ENCODE peak calls at places on chromosomes 16 and 17, in ten cellular contexts. O is activated T-helper 1 cell treated with anti-CD3 and anti-CD28 coated beads, Interleukin-12 subunit alpha, Interleukin-12 subunit beta, Interleukin-2, Interleukin-4 antibody, amounts not matched to agents 30 ng/mL and 10 ng/mL and 1 ng/mL, durations not matched to agents 14 hours and 24 hours and 36 hours; E is endothelial cell; P is stimulated activated naive B cell treated with anti-CD40 and anti-IgM and Interleukin-4, amounts not matched to agents 10 μg/mL and 1 μg/mL and 100 μg/mL, for 72 hours; C is EH; Z is kidney tubule cell; X is foreskin fibroblast; Y is fibroblast of mammary gland; M is effector CD4-positive, alpha-beta T cell; F is glutamatergic neuron. L is an unnamed sample.

GRCh38 chr16:7140899-7141298 is 191.7 kb upstream of the RBFOX1 start:
- DNase-seq in O (no peak), E (no peak), P (no peak), C (no peak), Z (no peak), X (no peak), Y (no peak), M (no peak), F (no peak), L (peak; percentile 9)

GRCh38 chr17:78596871-78597635 is 19.9 kb upstream of the DNAH17 start:
- DNase-seq in O (no peak), E (no peak), P (no peak), C (no peak), Z (no peak), X (no peak), Y (no peak), M (no peak), F (no peak), L (no peak)

GRCh38 chr17:83053779-83054451 is 25.5 kb upstream of the METRNL start:
- DNase-seq in O (no peak), E (no peak), P (peak; percentile 35), C (peak; percentile 16), Z (no peak), X (no peak), Y (no peak), M (no peak), F (no peak), L (no peak)

GRCh38 chr17:31877911-31878702 is 19.1 kb upstream of the COPRS start:
- DNase-seq in O (peak; percentile 5), E (no peak), P (no peak), C (peak; percentile 10), Z (no peak), X (no peak), Y (peak; percentile 12), M (no peak), F (no peak), L (peak; percentile 89)

GRCh38 chr17:81027038-81027437 is 7.9 kb upstream of the BAIAP2 start:
- DNase-seq in O (no peak), E (no peak), P (no peak), C (no peak), Z (no peak), X (no peak), Y (no peak), M (no peak), F (no peak), L (no peak)

GRCh38 chr17:59510611-59511010 is 54.8 kb upstream of the DHX40 start:
- DNase-seq in O (no peak), E (no peak), P (no peak), C (no peak), Z (no peak), X (no peak), Y (no peak), M (no peak), F (no peak), L (no peak)

GRCh38 chr16:27695161-27695560 is 145.2 kb downstream of the KATNIP start:
- DNase-seq in O (no peak), E (no peak), P (no peak), C (no peak), Z (no peak), X (no peak), Y (no peak), M (no peak), F (no peak), L (no peak)

GRCh38 chr17:61208301-61209098 is 191.1 kb upstream of the TBX2 start:
- DNase-seq in O (no peak), E (no peak), P (no peak), C (peak; percentile 23), Z (peak; percentile 64), X (no peak), Y (peak; percentile 51), M (no peak), F (no peak), L (no peak)

GRCh38 chr17:42438600-42439567 is 15.8 kb upstream of the CAVIN1 start:
- DNase-seq in O (peak; percentile 28), E (no peak), P (peak; percentile 25), C (peak; percentile 47), Z (peak; percentile 37), X (no peak), Y (peak; percentile 53), M (peak; percentile 19), F (peak; percentile 31), L (no peak)

GRCh38 chr16:11071829-11072228 is 127.5 kb downstream of the CLEC16A start:
- DNase-seq in O (no peak), E (no peak), P (no peak), C (no peak), Z (no peak), X (no peak), Y (no peak), M (no peak), F (no peak), L (no peak)

GRCh38 chr17:67658265-67658664 is 59.5 kb upstream of the NOL11 start:
- DNase-seq in O (no peak), E (no peak), P (no peak), C (no peak), Z (no peak), X (no peak), Y (no peak), M (no peak), F (no peak), L (no peak)

GRCh38 chr17:5019475-5019956 is 15.7 kb downstream of the SLC52A1 start:
- DNase-seq in O (no peak), E (no peak), P (no peak), C (peak; percentile 34), Z (no peak), X (no peak), Y (peak; percentile 29), M (no peak), F (no peak), L (peak; percentile 31)

GRCh38 chr17:43826206-43826605 is 6.7 kb downstream of the MPP3 start:
- DNase-seq in O (no peak), E (no peak), P (no peak), C (no peak), Z (no peak), X (no peak), Y (no peak), M (no peak), F (no peak), L (no peak)

GRCh38 chr16:78198299-78198698 is 98.8 kb downstream of the WWOX start:
- DNase-seq in O (no peak), E (no peak), P (no peak), C (no peak), Z (no peak), X (no peak), Y (no peak), M (no peak), F (no peak), L (no peak)

GRCh38 chr16:47320546-47321315 is 140.1 kb downstream of the ITFG1 start:
- DNase-seq in O (no peak), E (no peak), P (no peak), C (peak; percentile 56), Z (peak; percentile 13), X (peak; percentile 19), Y (peak; percentile 71), M (no peak), F (no peak), L (peak; percentile 4)

GRCh38 chr16:74936902-74937560 is 47.9 kb downstream of the WDR59 start:
- DNase-seq in O (no peak), E (no peak), P (peak; percentile 51), C (peak; percentile 91), Z (peak; percentile 89), X (peak; percentile 68), Y (peak; percentile 99), M (no peak), F (no peak), L (peak; percentile 91)

GRCh38 chr17:57622886-57623433 is 122.1 kb downstream of the CCDC182 start:
- DNase-seq in O (no peak), E (peak; percentile 12), P (peak; percentile 61), C (peak; percentile 94), Z (peak; percentile 88), X (peak; percentile 64), Y (peak; percentile 54), M (no peak), F (no peak), L (peak; percentile 97)

GRCh38 chr16:73031155-73031866 is 16.6 kb downstream of the ZFHX3 start:
- DNase-seq in O (no peak), E (no peak), P (no peak), C (peak; percentile 79), Z (peak; percentile 40), X (peak; percentile 57), Y (no peak), M (no peak), F (no peak), L (peak; percentile 67)

GRCh38 chr17:69961488-69962145 is 113.4 kb upstream of the KCNJ16 start:
- DNase-seq in O (no peak), E (peak; percentile 4), P (no peak), C (no peak), Z (no peak), X (no peak), Y (no peak), M (no peak), F (peak; percentile 38), L (no peak)

GRCh38 chr17:47131761-47132160 is 57.3 kb downstream of the CDC27 start:
- DNase-seq in O (no peak), E (no peak), P (no peak), C (no peak), Z (peak; percentile 25), X (no peak), Y (no peak), M (no peak), F (no peak), L (peak; percentile 16)

GRCh38 chr16:17131351-17131750 is 339.4 kb downstream of the XYLT1 start:
- DNase-seq in O (no peak), E (no peak), P (no peak), C (no peak), Z (no peak), X (no peak), Y (no peak), M (no peak), F (no peak), L (no peak)

GRCh38 chr17:18933102-18934058 is 18.6 kb upstream of the SLC5A10 start:
- DNase-seq in O (no peak), E (no peak), P (peak; percentile 39), C (no peak), Z (no peak), X (no peak), Y (no peak), M (no peak), F (no peak), L (no peak)

GRCh38 chr17:50076591-50077235 is 18.4 kb upstream of the PDK2 start:
- DNase-seq in O (no peak), E (no peak), P (no peak), C (no peak), Z (no peak), X (no peak), Y (no peak), M (no peak), F (peak; percentile 74), L (no peak)

GRCh38 chr16:3868556-3868955 is 12.0 kb downstream of the CREBBP start:
- DNase-seq in O (no peak), E (no peak), P (no peak), C (no peak), Z (no peak), X (no peak), Y (no peak), M (no peak), F (no peak), L (no peak)

GRCh38 chr16:73389075-73389474 is 341.1 kb upstream of the ZFHX3 start:
- DNase-seq in O (no peak), E (no peak), P (no peak), C (no peak), Z (no peak), X (no peak), Y (no peak), M (no peak), F (no peak), L (no peak)

GRCh38 chr17:55818451-55819375 is 67.9 kb downstream of the PCTP start:
- DNase-seq in O (no peak), E (no peak), P (no peak), C (no peak), Z (no peak), X (no peak), Y (no peak), M (no peak), F (no peak), L (no peak)

GRCh38 chr17:49952912-49953497 is 16.0 kb upstream of the DLX4 start:
- DNase-seq in O (no peak), E (no peak), P (no peak), C (peak; percentile 58), Z (no peak), X (no peak), Y (peak; percentile 26), M (no peak), F (no peak), L (peak; percentile 79)

GRCh38 chr17:41212524-41213169 is 13.8 kb upstream of the KRTAP9-2 start:
- DNase-seq in O (no peak), E (no peak), P (no peak), C (no peak), Z (no peak), X (no peak), Y (no peak), M (no peak), F (peak; percentile 17), L (no peak)

L was measured in M059J.